ENCODE peak calls at places on chromosomes 11 and 22, in seven cellular contexts. P is neuronal stem cell, W is H1, H is IMR-90, S is H9, J is trophoblast cell, Q is mesendoderm. X is an unnamed sample. For H3K4me1, the result is how much of the 10 kb centered on the place peaks cover.

GRCh38 chr22:37726240-37726887 is 29.5 kb downstream of the TRIOBP start:
- DNase-seq in P (no peak), W (no peak), H (peak), S (no peak), J (peak), Q (no peak), X (peak)

GRCh38 chr11:130719516-130719915 is 196.8 kb downstream of the SNX19 start:
- DNase-seq in P (no peak), W (no peak), H (peak), S (no peak), J (peak), Q (no peak), X (peak)

GRCh38 chr11:66956689-66957290 is 1.4 kb downstream of the PC start:
- DNase-seq in P (no peak), W (no peak), H (peak), S (peak), J (peak), Q (peak), X (peak)

GRCh38 chr11:65109231-65110198 is 2.2 kb upstream of the TM7SF2 start:
- DNase-seq in P (no peak), W (no peak), H (no peak), S (no peak), J (no peak), Q (no peak), X (no peak)

GRCh38 chr11:107567739-107568335 is 2.3 kb upstream of the ALKBH8 start:
- DNase-seq in P (no peak), W (no peak), H (no peak), S (no peak), J (no peak), Q (no peak), X (no peak)

GRCh38 chr22:46934746-46935491 is 172.5 kb downstream of the TBC1D22A start:
- DNase-seq in P (no peak), W (peak), H (peak), S (no peak), J (peak), Q (peak), X (peak)

GRCh38 chr11:69992943-69993694 is 85.0 kb upstream of the ANO1 start:
- DNase-seq in P (no peak), W (no peak), H (no peak), S (no peak), J (peak), Q (no peak), X (no peak)

GRCh38 chr11:61888043-61888442 is 3.3 kb downstream of the FADS3 start:
- DNase-seq in P (no peak), W (no peak), H (peak), S (no peak), J (peak), Q (peak), X (peak)

GRCh38 chr22:41488076-41488475 is 19.2 kb downstream of the ACO2 start:
- DNase-seq in P (no peak), W (no peak), H (no peak), S (no peak), J (no peak), Q (no peak), X (no peak)

GRCh38 chr22:41366323-41367014 is 15.3 kb upstream of the TEF start:
- DNase-seq in P (no peak), W (no peak), H (no peak), S (no peak), J (no peak), Q (no peak), X (no peak)

DNA sequence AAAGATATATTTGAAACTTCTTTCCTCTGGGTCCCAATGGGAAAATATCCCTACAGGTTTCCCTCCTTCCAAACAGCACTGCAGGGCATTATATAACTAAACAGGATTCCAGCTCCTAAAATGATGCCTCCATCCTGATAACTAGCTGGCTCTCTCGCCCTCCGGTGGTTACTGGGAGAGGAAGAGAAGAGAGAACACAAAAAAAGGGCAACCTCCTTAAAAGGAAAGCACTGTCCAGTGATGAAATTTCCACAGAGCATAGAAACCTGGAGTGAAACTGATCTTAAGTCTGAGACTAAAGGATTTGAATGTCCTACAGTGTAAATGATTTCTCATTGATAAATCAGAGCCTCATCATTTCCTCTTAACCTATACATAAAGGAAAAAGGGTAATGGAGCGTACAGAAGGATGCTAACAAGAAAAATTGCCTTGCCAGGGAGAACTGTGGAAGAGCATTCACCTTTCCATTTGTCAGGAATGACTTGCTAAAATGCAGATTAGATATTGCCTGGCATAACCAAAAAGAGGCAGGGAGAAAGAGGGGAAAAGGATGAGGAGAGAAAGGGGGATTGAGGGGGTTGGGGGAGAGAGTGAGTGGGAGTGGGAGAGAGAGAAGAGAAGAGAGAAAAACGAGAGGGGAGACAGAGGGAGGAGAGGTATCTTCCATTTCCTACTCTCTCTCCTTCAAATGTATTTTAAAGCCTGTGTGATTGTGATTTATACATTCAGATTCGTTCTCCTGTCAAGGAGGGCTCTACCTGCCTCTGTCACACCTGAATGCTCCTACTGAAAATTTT is 121.4 kb downstream of the APOL5 start:
- DNase-seq in P (peak), W (no peak), H (peak), S (no peak), J (peak), Q (peak), X (peak)
- H3K4me1 ChIP-seq in P (under half), W (under half), H (under half), S (under half), J (under half), Q (under half), X (under half)

DNA sequence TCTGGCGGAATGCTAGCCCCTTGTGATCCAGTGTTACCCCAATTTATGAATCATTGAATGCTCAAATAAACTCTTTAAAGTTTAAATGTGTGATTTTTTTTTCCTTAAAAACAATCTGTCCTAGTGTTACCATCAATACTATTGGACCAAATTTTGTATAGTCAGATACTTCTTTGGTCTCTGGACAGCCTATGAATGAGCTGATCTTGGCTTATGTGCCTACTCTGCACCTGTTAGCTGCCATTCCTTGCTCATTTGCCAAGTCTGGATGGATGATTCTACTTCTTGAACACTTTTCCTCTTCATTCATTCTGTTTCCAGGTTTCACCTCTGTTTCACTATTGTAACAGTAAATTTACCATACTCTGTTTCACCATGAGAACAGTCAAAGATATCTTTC is 226.5 kb upstream of the ZBED5 start:
- DNase-seq in P (no peak), W (no peak), H (no peak), S (no peak), J (no peak), Q (no peak), X (no peak)
- H2AK5ac ChIP-seq in P (no peak), W (no peak), H (no peak), S (no peak), J (no peak), Q (no peak), X (no peak)

DNA sequence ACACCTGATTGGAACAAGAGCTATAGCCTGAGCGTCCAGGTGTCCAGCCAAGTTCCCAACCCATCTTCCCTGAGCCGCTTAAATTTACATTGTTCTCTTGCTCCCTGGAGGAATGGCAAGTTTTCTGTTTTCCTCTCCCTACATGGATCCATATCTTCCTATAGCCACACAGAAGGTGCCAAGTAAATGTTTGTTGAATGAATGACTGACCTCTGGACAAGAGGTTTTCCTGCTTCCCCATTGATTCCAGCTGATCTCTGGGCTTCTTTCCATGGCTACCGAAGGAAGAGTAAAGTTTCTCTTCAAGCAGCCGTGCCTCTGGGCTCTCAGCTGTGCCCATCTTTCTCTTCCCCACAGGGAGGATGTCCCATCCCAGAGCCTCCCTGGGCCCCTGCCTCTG is 107.5 kb downstream of the MICAL2 start:
- DNase-seq in P (no peak), W (no peak), H (no peak), S (no peak), J (no peak), Q (no peak), X (no peak)
- H3K4me1 ChIP-seq in P (under half), W (under half), H (under half), S (under half), J (under half), Q (under half), X (under half)

DNA sequence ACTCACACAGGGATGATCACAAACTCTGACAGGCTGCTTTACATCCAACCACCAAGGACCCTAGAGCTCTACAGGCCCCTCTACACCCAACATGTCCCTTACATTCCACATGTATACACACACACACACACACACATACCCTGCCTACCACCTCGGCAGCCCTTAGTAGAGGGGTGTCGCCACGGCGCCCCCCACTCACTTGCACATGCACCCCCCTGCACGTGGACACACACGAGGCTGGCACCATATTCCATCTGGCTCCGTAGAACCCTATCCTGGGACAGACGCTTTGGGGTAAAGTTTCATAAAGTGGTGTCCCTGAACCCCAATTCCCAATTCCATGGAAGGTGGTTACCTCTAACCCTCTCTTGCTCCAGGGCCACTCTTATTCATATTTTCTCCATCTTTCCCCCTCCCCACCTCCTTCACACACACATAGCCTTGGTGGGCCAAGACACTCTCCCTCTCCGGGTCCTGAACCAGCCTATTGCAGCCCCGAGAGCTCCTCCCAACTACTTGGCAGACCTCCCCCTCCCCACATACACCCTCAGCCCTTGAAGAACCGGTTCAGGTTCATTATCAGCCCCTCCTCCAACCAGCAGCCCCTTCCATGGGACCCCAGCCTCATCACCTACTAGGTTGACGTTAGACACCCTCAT is 809 bp downstream of the PDE2A start:
- DNase-seq in P (peak), W (peak), H (no peak), S (no peak), J (no peak), Q (peak), X (no peak)
- H2AK5ac ChIP-seq in P (no peak), W (no peak), H (no peak), S (no peak), J (no peak), Q (no peak), X (no peak)

DNA sequence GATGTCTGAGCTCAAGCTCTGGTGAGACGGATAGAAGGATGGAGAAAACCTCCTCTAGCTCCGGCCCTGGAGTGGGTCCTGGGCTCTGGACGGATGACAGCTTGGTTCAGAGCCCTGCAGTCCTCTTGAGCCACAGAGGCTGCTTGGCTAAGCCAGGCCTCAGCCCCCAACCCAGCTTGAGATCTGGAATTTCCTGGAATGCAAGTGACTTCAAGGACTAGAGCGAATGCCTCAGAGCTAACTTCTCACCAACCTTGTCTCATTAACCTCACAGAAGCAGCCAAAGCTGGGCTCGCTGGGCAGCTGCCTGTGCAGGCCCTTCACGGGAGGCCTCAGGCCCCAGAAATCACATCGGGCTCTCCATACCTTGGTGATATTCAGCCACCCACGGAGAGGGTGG is 73.4 kb upstream of the TTLL12 start:
- DNase-seq in P (no peak), W (no peak), H (no peak), S (peak), J (no peak), Q (peak), X (peak)
- H3K4me1 ChIP-seq in P (under half), W (under half), H (under half), S (under half), J (under half), Q (under half), X (under half)

DNA sequence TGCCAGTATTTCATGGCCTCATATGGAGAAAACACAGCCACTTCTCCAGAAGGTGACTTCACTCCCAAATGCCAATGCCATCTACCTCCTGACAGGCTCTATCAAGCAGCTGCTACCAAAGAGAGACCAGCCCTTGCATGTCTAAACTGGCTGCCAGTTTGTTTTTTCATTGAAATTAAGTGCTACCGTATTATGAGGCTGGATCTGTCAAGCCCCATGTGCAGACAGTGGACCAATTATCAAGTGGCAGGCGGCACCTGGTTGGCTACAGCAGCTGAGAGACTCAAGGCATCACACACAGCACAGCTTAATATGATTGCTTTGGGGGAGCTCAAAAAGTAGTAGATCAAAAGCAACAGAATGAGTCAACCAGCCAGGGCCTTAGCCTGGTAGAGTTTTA is 1292.9 kb upstream of the TENM4 start:
- DNase-seq in P (no peak), W (no peak), H (no peak), S (no peak), J (no peak), Q (no peak), X (no peak)
- H2AK5ac ChIP-seq in P (no peak), W (no peak), H (no peak), S (no peak), J (no peak), Q (no peak), X (no peak)

GRCh38 chr11:24196733-24197132 is 300.1 kb upstream of the LUZP2 start:
- DNase-seq in P (no peak), W (no peak), H (no peak), S (no peak), J (no peak), Q (no peak), X (no peak)
- H3K4me1 ChIP-seq in P (under half), W (under half), H (under half), S (under half), J (under half), Q (under half), X (under half)

GRCh38 chr11:68504432-68505066 is 44.0 kb downstream of the PPP6R3 start:
- DNase-seq in P (no peak), W (no peak), H (no peak), S (no peak), J (no peak), Q (no peak), X (no peak)

GRCh38 chr11:68509105-68509504 is 48.6 kb downstream of the PPP6R3 start:
- DNase-seq in P (no peak), W (no peak), H (peak), S (no peak), J (peak), Q (no peak), X (peak)

GRCh38 chr11:68505596-68505995 is 45.0 kb downstream of the PPP6R3 start:
- DNase-seq in P (no peak), W (no peak), H (peak), S (no peak), J (no peak), Q (no peak), X (no peak)

GRCh38 chr11:68508425-68508824 is 47.9 kb downstream of the PPP6R3 start:
- DNase-seq in P (no peak), W (no peak), H (peak), S (no peak), J (no peak), Q (no peak), X (no peak)

DNA sequence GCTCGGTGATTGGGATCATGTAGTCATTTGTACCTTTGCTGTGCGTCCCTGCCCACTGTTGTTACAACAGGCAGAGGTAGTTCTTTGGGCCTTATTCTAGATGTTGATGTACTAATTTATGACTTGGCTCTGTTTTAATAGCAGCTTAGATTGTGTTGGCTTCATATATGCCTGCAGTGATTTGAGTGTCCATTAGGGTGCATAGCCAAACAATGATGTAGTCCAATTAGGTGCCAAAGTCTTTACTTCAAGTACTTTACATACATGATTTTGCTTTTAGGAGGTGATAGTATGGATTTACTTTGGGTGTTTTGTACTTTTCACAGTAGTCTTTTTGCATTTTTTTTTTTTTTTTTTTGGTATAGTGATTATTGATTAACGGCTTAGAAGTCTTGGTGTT is 46.4 kb downstream of the PPP6R3 start:
- DNase-seq in P (no peak), W (no peak), H (no peak), S (no peak), J (no peak), Q (peak), X (no peak)
- H2AK5ac ChIP-seq in P (no peak), W (no peak), H (no peak), S (no peak), J (no peak), Q (no peak), X (no peak)

X was measured in mesenchymal stem cell.